ENCODE peak calls at places on chromosomes 4 and X, in nine cellular contexts. L is sigmoid colon, K is pancreas, G is upper lobe of right lung, S is GM13976, A is fibroblast of mammary gland, O is choroid plexus epithelial cell, F is cardiac muscle cell, M is fibroblast of pulmonary artery. E is an unnamed sample.

GRCh38 chrX:136209751-136210150 is 41.4 kb downstream of the MAP7D3 start:
- DNase-seq in L (no peak), F (no peak), G (no peak), S (no peak), M (no peak), A (no peak), K (no peak), O (no peak), E (no peak)

GRCh38 chrX:15269618-15270521 is at the start of gene ASB9:
- DNase-seq in A (peak), L (no peak), O (peak), S (peak), F (peak), M (peak), G (peak), K (peak), E (peak)

GRCh38 chr4:155353923-155354540 is 22.7 kb downstream of the MAP9 start:
- DNase-seq in M (peak), L (peak), S (no peak), K (peak), F (peak), O (peak), A (peak), G (peak), E (no peak)

GRCh38 chr4:172851534-172851933 is 317.1 kb upstream of the GALNT7 start:
- DNase-seq in M (no peak), O (peak), G (no peak), F (no peak), A (peak), L (no peak), S (no peak), K (no peak), E (no peak)

GRCh38 chr4:48778431-48779094 is 1.5 kb downstream of the FRYL start:
- DNase-seq in O (peak), A (peak), G (no peak), S (no peak), F (peak), M (peak), L (no peak), K (no peak), E (peak)

GRCh38 chr4:126533176-126533575 is 1099.6 kb upstream of the INTU start:
- DNase-seq in G (no peak), A (peak), M (peak), F (peak), O (peak), K (no peak), L (no peak), S (no peak), E (no peak)

GRCh38 chr4:20433101-20433705 is 181.5 kb downstream of the SLIT2 start:
- DNase-seq in A (no peak), G (no peak), S (no peak), F (no peak), M (no peak), L (no peak), K (no peak), O (no peak), E (no peak)

GRCh38 chr4:576991-577498 is 950 bp upstream of the TMEM271 start:
- DNase-seq in M (no peak), F (no peak), K (no peak), L (no peak), A (no peak), S (peak), G (no peak), O (no peak), E (no peak)

GRCh38 chr4:71379126-71379525 is 40.3 kb downstream of the SLC4A4 start:
- DNase-seq in O (no peak), A (no peak), S (no peak), M (no peak), G (no peak), F (no peak), L (no peak), K (no peak), E (no peak)

GRCh38 chr4:64144994-64145393 is 264.3 kb downstream of the TECRL start:
- DNase-seq in O (no peak), K (no peak), S (no peak), A (no peak), F (no peak), L (no peak), G (no peak), M (no peak), E (no peak)

GRCh38 chr4:40292313-40292759 is 42.8 kb upstream of the CHRNA9 start:
- DNase-seq in L (no peak), M (peak), S (no peak), G (no peak), A (peak), O (peak), F (peak), K (no peak), E (no peak)

GRCh38 chr4:142558851-142559250 is 287.2 kb downstream of the INPP4B start:
- DNase-seq in M (peak), G (no peak), O (peak), S (no peak), K (no peak), F (peak), A (no peak), L (no peak), E (no peak)

GRCh38 chr4:142556613-142557012 is 289.5 kb downstream of the INPP4B start:
- DNase-seq in F (no peak), K (no peak), L (no peak), O (no peak), G (no peak), A (no peak), M (no peak), S (no peak), E (no peak)

GRCh38 chr4:142559986-142560385 is 286.1 kb downstream of the INPP4B start:
- DNase-seq in S (no peak), M (no peak), G (no peak), K (no peak), L (no peak), F (no peak), A (no peak), O (no peak), E (no peak)

GRCh38 chr4:142556048-142556447 is 290.1 kb downstream of the INPP4B start:
- DNase-seq in L (no peak), K (no peak), G (no peak), O (no peak), M (no peak), F (no peak), S (no peak), A (no peak), E (no peak)

GRCh38 chr4:142557220-142557801 is 288.8 kb downstream of the INPP4B start:
- DNase-seq in K (no peak), S (no peak), F (no peak), L (no peak), M (no peak), A (no peak), G (no peak), O (no peak), E (no peak)
- TF ChIP-seq CTCF in K (no peak), S (no peak), F (no peak), L (no peak), M (no peak), A (no peak), G (no peak), O (no peak), E (no peak)

GRCh38 chr4:141999446-142000143 is 363.2 kb downstream of the IL15 start:
- DNase-seq in F (no peak), K (no peak), A (no peak), M (no peak), S (no peak), G (no peak), L (no peak), O (no peak), E (no peak)

GRCh38 chr4:142009751-142010150 is 373.4 kb downstream of the IL15 start:
- DNase-seq in G (no peak), A (no peak), M (no peak), O (no peak), F (no peak), S (no peak), K (no peak), L (no peak), E (no peak)

GRCh38 chr4:142005519-142005918 is 369.1 kb downstream of the IL15 start:
- DNase-seq in F (no peak), G (no peak), K (no peak), S (no peak), M (no peak), O (no peak), A (no peak), L (no peak), E (no peak)
- TF ChIP-seq CTCF in F (no peak), G (no peak), K (no peak), S (no peak), M (no peak), O (no peak), A (no peak), L (no peak), E (no peak)

GRCh38 chrX:17082831-17083230 is 136.4 kb downstream of the REPS2 start:
- DNase-seq in K (no peak), F (no peak), G (no peak), L (no peak), S (no peak), M (no peak), A (peak), O (peak), E (no peak)
- TF ChIP-seq CTCF in K (no peak), F (no peak), G (no peak), L (no peak), S (no peak), M (no peak), A (peak), O (no peak), E (no peak)

DNA sequence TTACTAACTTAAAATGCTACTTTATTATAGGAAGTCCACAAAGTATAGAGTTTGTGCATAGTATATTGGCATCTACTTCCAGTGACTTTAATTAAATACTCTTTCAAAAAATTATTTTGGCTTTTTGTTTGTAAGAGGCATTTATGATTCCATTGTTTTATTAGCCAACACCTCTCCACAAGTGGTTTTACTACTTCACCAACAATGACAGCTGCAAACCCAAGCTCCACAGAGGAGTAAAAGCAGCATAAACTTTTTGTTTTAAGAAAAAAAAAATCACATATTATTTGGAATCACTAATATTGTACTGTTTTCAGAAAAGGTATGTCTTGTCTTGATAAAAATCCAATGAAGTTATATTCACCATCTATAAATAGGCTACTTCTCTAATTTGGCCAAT is 88.5 kb downstream of the FIP1L1 start:
- DNase-seq in O (no peak), A (no peak), L (no peak), F (no peak), K (no peak), M (no peak), G (no peak), S (no peak), E (no peak)
- TF ChIP-seq CTCF in O (no peak), A (no peak), L (no peak), F (no peak), K (no peak), M (no peak), G (no peak), S (no peak), E (no peak)

GRCh38 chrX:56221101-56221500 is 11.1 kb upstream of the KLF8 start:
- DNase-seq in M (no peak), S (no peak), G (no peak), K (no peak), F (no peak), O (no peak), A (no peak), L (no peak), E (no peak)

GRCh38 chrX:56222473-56223000 is 9.6 kb upstream of the KLF8 start:
- DNase-seq in O (no peak), M (no peak), A (no peak), S (no peak), F (no peak), G (no peak), L (no peak), K (peak), E (no peak)

GRCh38 chrX:56216332-56216731 is 15.8 kb upstream of the KLF8 start:
- DNase-seq in G (no peak), F (no peak), L (no peak), S (no peak), O (no peak), M (no peak), A (no peak), K (no peak), E (no peak)

DNA sequence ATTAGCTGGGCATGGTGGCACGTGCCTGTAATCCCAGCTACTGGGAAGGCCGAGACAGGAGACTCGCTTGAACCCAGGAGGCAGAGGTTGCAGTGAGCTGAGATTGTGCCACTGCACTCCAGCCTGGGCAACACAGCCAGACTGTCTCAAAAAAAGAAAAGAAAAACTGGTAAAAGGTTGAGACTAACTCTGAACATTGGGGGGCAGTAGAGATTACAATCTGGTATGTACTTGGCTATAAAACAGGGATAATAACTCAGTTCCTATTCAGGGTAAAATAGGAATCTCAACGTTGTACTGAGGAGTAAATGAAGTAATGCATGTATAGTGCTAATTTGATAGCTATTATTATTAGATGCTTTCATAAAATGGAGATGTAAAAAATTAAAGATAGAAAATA is 12.5 kb upstream of the KLF8 start:
- DNase-seq in F (peak), M (no peak), O (peak), S (no peak), L (no peak), A (peak), K (no peak), G (no peak), E (no peak)
- TF ChIP-seq CTCF in F (no peak), M (no peak), O (no peak), S (no peak), L (peak), A (peak), K (no peak), G (peak), E (no peak)